ENCODE peak calls at places on chromosome 13, in six cellular contexts. H, Y, J, A, X and V are unnamed samples.
A peak's percentile ranks its signal among the peaks of the same experiment; 100 is the strongest.

GRCh38 chr13:103663996-103664395 is 597.8 kb upstream of the SLC10A2 start:
- DNase-seq in H (no peak), Y (no peak), A (no peak), J (no peak), X (no peak), V (no peak)

GRCh38 chr13:26026211-26026610 is 25.6 kb downstream of the SHISA2 start:
- DNase-seq in A (no peak), H (no peak), Y (no peak), J (no peak), X (no peak), V (no peak)

GRCh38 chr13:25775986-25776385 is 275.8 kb downstream of the SHISA2 start:
- DNase-seq in H (no peak), Y (no peak), J (no peak), A (no peak), X (no peak), V (no peak)

GRCh38 chr13:79943633-79944032 is 397.3 kb downstream of the SPRY2 start:
- DNase-seq in H (no peak), J (no peak), Y (no peak), A (no peak), X (no peak), V (no peak)

GRCh38 chr13:36051082-36051481 is 80.1 kb downstream of the DCLK1 start:
- DNase-seq in X (no peak), J (no peak), Y (no peak), A (no peak), H (no peak), V (no peak)

GRCh38 chr13:32208860-32209259 is 106.3 kb downstream of the ZAR1L start:
- DNase-seq in H (no peak), J (no peak), X (no peak), Y (no peak), A (no peak), V (no peak)

GRCh38 chr13:102440259-102440936 is 38.5 kb upstream of the FGF14 start:
- DNase-seq in Y (no peak), H (no peak), X (no peak), J (peak; percentile 5), A (no peak), V (no peak)

GRCh38 chr13:77544365-77544764 is 8.9 kb downstream of the SCEL start:
- DNase-seq in A (no peak), Y (peak; percentile 83), H (no peak), X (no peak), J (peak; percentile 72), V (no peak)

GRCh38 chr13:31914843-31915242 is 116.7 kb upstream of the FRY start:
- DNase-seq in J (no peak), X (no peak), H (no peak), Y (no peak), A (peak; percentile 61), V (no peak)

GRCh38 chr13:106101201-106101600 is 434.3 kb downstream of the EFNB2 start:
- DNase-seq in X (no peak), A (no peak), H (no peak), Y (no peak), J (no peak), V (no peak)

GRCh38 chr13:51342706-51343105 is 3.2 kb downstream of the SERPINE3 start:
- DNase-seq in H (peak; percentile 31), A (no peak), Y (peak; percentile 41), X (no peak), J (peak; percentile 58), V (no peak)

GRCh38 chr13:28631792-28632191 is 27.1 kb upstream of the POMP start:
- DNase-seq in J (no peak), X (no peak), Y (no peak), A (no peak), H (no peak), V (no peak)

GRCh38 chr13:88153353-88153752 is 482.2 kb downstream of the SLITRK5 start:
- DNase-seq in Y (no peak), H (no peak), J (no peak), X (no peak), A (no peak), V (no peak)

GRCh38 chr13:73261739-73262216 is 203.0 kb downstream of the KLF5 start:
- DNase-seq in Y (no peak), X (no peak), H (no peak), A (peak; percentile 73), J (no peak), V (no peak)

GRCh38 chr13:37747071-37747612 is 122.4 kb downstream of the TRPC4 start:
- DNase-seq in X (no peak), J (peak; percentile 91), H (peak; percentile 29), A (no peak), Y (peak; percentile 71), V (peak; percentile 83)

GRCh38 chr13:40776681-40777165 is 5.7 kb upstream of the MRPS31 start:
- DNase-seq in J (peak; percentile 68), X (no peak), H (no peak), A (no peak), Y (peak; percentile 32), V (no peak)

GRCh38 chr13:93505104-93505952 is 278.7 kb downstream of the GPC6 start:
- DNase-seq in X (no peak), J (peak; percentile 65), Y (peak; percentile 66), H (no peak), A (no peak), V (no peak)

GRCh38 chr13:59086147-59086546 is 1077.6 kb downstream of the DIAPH3 start:
- DNase-seq in J (peak; percentile 86), Y (peak; percentile 16), A (no peak), H (no peak), X (no peak), V (peak; percentile 26)

GRCh38 chr13:71877280-71877653 is 10.3 kb upstream of the DACH1 start:
- DNase-seq in H (no peak), X (no peak), Y (no peak), A (peak; percentile 78), J (no peak), V (no peak)

GRCh38 chr13:98103942-98104880 is 38.7 kb upstream of the FARP1 start:
- DNase-seq in X (no peak), J (peak; percentile 39), A (no peak), H (no peak), Y (no peak), V (no peak)

GRCh38 chr13:35925669-35926068 is 205.5 kb downstream of the DCLK1 start:
- DNase-seq in Y (no peak), X (no peak), A (no peak), H (no peak), J (peak; percentile 31), V (no peak)

GRCh38 chr13:99516153-99516929 is 15.1 kb downstream of the TM9SF2 start:
- DNase-seq in X (no peak), H (no peak), A (no peak), Y (no peak), J (no peak), V (no peak)

GRCh38 chr13:42215578-42216421 is 56.2 kb upstream of the AKAP11 start:
- DNase-seq in X (no peak), A (peak; percentile 78), H (no peak), J (peak; percentile 82), Y (peak; percentile 63), V (no peak)

GRCh38 chr13:107803822-107804495 is 411.4 kb downstream of the LIG4 start:
- DNase-seq in Y (no peak), A (no peak), J (no peak), H (no peak), X (no peak), V (no peak)
- H3K4me3 ChIP-seq in Y (no peak overlapping the region), A (no peak overlapping the region), J (no peak overlapping the region), H (no peak overlapping the region), X (no peak overlapping the region), V (no peak overlapping the region)

GRCh38 chr13:46012404-46012803 is 40.1 kb downstream of the ZC3H13 start:
- DNase-seq in J (no peak), X (no peak), A (no peak), Y (no peak), H (no peak), V (no peak)

GRCh38 chr13:46006688-46007452 is 45.7 kb downstream of the ZC3H13 start:
- DNase-seq in Y (no peak), J (no peak), X (no peak), H (no peak), A (no peak), V (no peak)

GRCh38 chr13:46010148-46010547 is 42.4 kb downstream of the ZC3H13 start:
- DNase-seq in J (peak; percentile 32), Y (peak; percentile 10), H (no peak), A (peak; percentile 53), X (no peak), V (no peak)

GRCh38 chr13:46008631-46009030 is 43.9 kb downstream of the ZC3H13 start:
- DNase-seq in A (no peak), Y (no peak), X (no peak), H (no peak), J (no peak), V (no peak)
- TF ChIP-seq CTCF in A (no peak), Y (no peak), X (no peak), H (no peak), J (no peak), V (no peak)

GRCh38 chr13:75461314-75461713 is 20.7 kb downstream of the TBC1D4 start:
- DNase-seq in J (no peak), A (no peak), Y (no peak), X (no peak), H (no peak), V (no peak)
- H3K4me3 ChIP-seq in J (no peak overlapping the region), A (no peak overlapping the region), Y (no peak overlapping the region), X (no peak overlapping the region), H (no peak overlapping the region), V (no peak overlapping the region)

GRCh38 chr13:47798906-47799305 is 202.2 kb downstream of the SUCLA2 start:
- DNase-seq in X (no peak), Y (peak; percentile 51), A (no peak), J (peak; percentile 72), H (peak; percentile 1), V (no peak)
- TF ChIP-seq CTCF in X (no peak), Y (peak; percentile 41), A (peak; percentile 56), J (peak; percentile 69), H (peak; percentile 55), V (peak; percentile 40)

DNA sequence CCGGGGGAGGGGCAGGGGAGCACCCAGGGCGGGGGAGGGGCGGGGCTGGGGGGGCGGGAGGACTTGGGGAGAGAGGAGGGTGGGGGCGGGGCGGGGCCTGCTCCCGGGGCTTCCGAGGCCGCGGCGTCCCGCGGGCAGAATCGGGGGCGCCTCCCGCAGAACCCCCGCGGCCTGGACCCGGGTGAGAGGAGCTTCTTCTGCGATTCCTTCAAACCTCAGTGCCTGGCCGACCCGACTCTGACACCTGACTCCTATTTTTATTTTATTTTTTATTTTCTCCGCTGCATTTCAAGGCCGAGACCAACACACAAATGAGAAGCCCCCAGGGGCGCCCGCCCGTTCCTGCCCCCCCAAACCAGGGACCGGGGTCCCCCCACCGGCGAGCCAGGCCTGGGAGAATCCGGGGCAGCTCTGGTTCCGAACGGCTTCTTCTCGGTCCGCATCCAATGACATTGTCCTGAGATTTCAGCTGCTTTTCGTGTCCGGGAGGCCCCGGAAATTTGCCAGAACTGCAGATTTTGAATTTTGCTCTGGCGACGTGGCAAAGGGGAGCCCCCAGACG is 522 bp upstream of the GRTP1 start:
- DNase-seq in H (no peak), Y (no peak), J (no peak), A (peak; percentile 68), X (no peak), V (no peak)
- H3K4me3 ChIP-seq in H (peak overlapping the region; percentile 2), Y (no peak overlapping the region), J (peak overlapping the region; percentile 35), A (no peak overlapping the region), X (peak overlapping the region; percentile 84), V (peak overlapping the region; percentile 39)